ENCODE peak calls at places on chromosome 14, in ten cellular contexts. One of them, this sample, is unnamed. For H3K9me3, the result is how much of the 10 kb centered on the place peaks cover.

GRCh38 chr14:93309430-93309966 is 23.3 kb downstream of the BTBD7 start:
- DNase-seq in right atrium auricular region: no peak
- DNase-seq in CD4-positive, alpha-beta memory T cell: no peak
- DNase-seq in heart right ventricle: no peak
- DNase-seq in pancreas: no peak
- DNase-seq in A549: no peak
- DNase-seq in aorta: no peak
- DNase-seq in psoas muscle: no peak
- DNase-seq in T-helper 17 cell: no peak
- DNase-seq in H9: no peak
- DNase-seq in this sample: no peak

GRCh38 chr14:35506927-35507326 is 27.0 kb upstream of the INSM2 start:
- DNase-seq in right atrium auricular region: no peak
- DNase-seq in CD4-positive, alpha-beta memory T cell: no peak
- DNase-seq in heart right ventricle: no peak
- DNase-seq in pancreas: no peak
- DNase-seq in A549: no peak
- DNase-seq in aorta: no peak
- DNase-seq in psoas muscle: no peak
- DNase-seq in T-helper 17 cell: no peak
- DNase-seq in H9: no peak
- DNase-seq in this sample: no peak

GRCh38 chr14:38958589-38958988 is 144.4 kb downstream of the SEC23A start:
- DNase-seq in right atrium auricular region: no peak
- DNase-seq in CD4-positive, alpha-beta memory T cell: no peak
- DNase-seq in heart right ventricle: no peak
- DNase-seq in pancreas: no peak
- DNase-seq in A549: no peak
- DNase-seq in aorta: no peak
- DNase-seq in psoas muscle: no peak
- DNase-seq in T-helper 17 cell: no peak
- DNase-seq in H9: no peak
- DNase-seq in this sample: no peak

GRCh38 chr14:100393362-100393761 is 70.2 kb downstream of the SLC25A47 start:
- DNase-seq in right atrium auricular region: no peak
- DNase-seq in CD4-positive, alpha-beta memory T cell: no peak
- DNase-seq in heart right ventricle: no peak
- DNase-seq in pancreas: no peak
- DNase-seq in A549: no peak
- DNase-seq in aorta: no peak
- DNase-seq in psoas muscle: no peak
- DNase-seq in T-helper 17 cell: no peak
- DNase-seq in H9: no peak
- DNase-seq in this sample: no peak

GRCh38 chr14:79491161-79491560 is 720.1 kb downstream of the DIO2 start:
- DNase-seq in right atrium auricular region: no peak
- DNase-seq in CD4-positive, alpha-beta memory T cell: no peak
- DNase-seq in heart right ventricle: no peak
- DNase-seq in pancreas: no peak
- DNase-seq in A549: no peak
- DNase-seq in aorta: no peak
- DNase-seq in psoas muscle: no peak
- DNase-seq in T-helper 17 cell: no peak
- DNase-seq in H9: no peak
- DNase-seq in this sample: no peak

GRCh38 chr14:44989497-44990440 is 27.8 kb downstream of the TOGARAM1 start:
- DNase-seq in right atrium auricular region: no peak
- DNase-seq in CD4-positive, alpha-beta memory T cell: no peak
- DNase-seq in heart right ventricle: no peak
- DNase-seq in pancreas: no peak
- DNase-seq in A549: no peak
- DNase-seq in aorta: no peak
- DNase-seq in psoas muscle: no peak
- DNase-seq in T-helper 17 cell: no peak
- DNase-seq in H9: no peak
- DNase-seq in this sample: no peak

GRCh38 chr14:32413967-32414640 is 85.0 kb downstream of the AKAP6 start:
- DNase-seq in right atrium auricular region: no peak
- DNase-seq in CD4-positive, alpha-beta memory T cell: no peak
- DNase-seq in heart right ventricle: no peak
- DNase-seq in pancreas: no peak
- DNase-seq in A549: no peak
- DNase-seq in aorta: no peak
- DNase-seq in psoas muscle: no peak
- DNase-seq in T-helper 17 cell: no peak
- DNase-seq in H9: no peak
- DNase-seq in this sample: no peak

GRCh38 chr14:104395941-104396681 is 183.5 kb upstream of the C14orf180 start:
- DNase-seq in right atrium auricular region: peak
- DNase-seq in CD4-positive, alpha-beta memory T cell: no peak
- DNase-seq in heart right ventricle: no peak
- DNase-seq in pancreas: peak
- DNase-seq in A549: no peak
- DNase-seq in aorta: no peak
- DNase-seq in psoas muscle: no peak
- DNase-seq in T-helper 17 cell: no peak
- DNase-seq in H9: peak
- DNase-seq in this sample: peak

GRCh38 chr14:26598081-26598671 is 343 bp upstream of the NOVA1 start:
- DNase-seq in right atrium auricular region: peak
- DNase-seq in CD4-positive, alpha-beta memory T cell: no peak
- DNase-seq in heart right ventricle: peak
- DNase-seq in pancreas: peak
- DNase-seq in A549: peak
- DNase-seq in aorta: peak
- DNase-seq in psoas muscle: peak
- DNase-seq in T-helper 17 cell: no peak
- DNase-seq in H9: peak
- DNase-seq in this sample: peak

GRCh38 chr14:64234877-64235651 is 59.1 kb downstream of the ESR2 start:
- DNase-seq in right atrium auricular region: no peak
- DNase-seq in CD4-positive, alpha-beta memory T cell: no peak
- DNase-seq in heart right ventricle: no peak
- DNase-seq in pancreas: no peak
- DNase-seq in A549: no peak
- DNase-seq in aorta: no peak
- DNase-seq in psoas muscle: peak
- DNase-seq in T-helper 17 cell: no peak
- DNase-seq in H9: no peak
- DNase-seq in this sample: no peak

GRCh38 chr14:99604766-99605298 is 825 bp upstream of the CCDC85C start:
- DNase-seq in right atrium auricular region: no peak
- DNase-seq in CD4-positive, alpha-beta memory T cell: no peak
- DNase-seq in heart right ventricle: peak
- DNase-seq in pancreas: peak
- DNase-seq in A549: peak
- DNase-seq in aorta: peak
- DNase-seq in psoas muscle: no peak
- DNase-seq in T-helper 17 cell: peak
- DNase-seq in H9: no peak
- DNase-seq in this sample: no peak

GRCh38 chr14:22850944-22851790 is 14.8 kb downstream of the MMP14 start:
- DNase-seq in right atrium auricular region: peak
- DNase-seq in CD4-positive, alpha-beta memory T cell: no peak
- DNase-seq in heart right ventricle: peak
- DNase-seq in pancreas: peak
- DNase-seq in A549: no peak
- DNase-seq in aorta: peak
- DNase-seq in psoas muscle: peak
- DNase-seq in T-helper 17 cell: no peak
- DNase-seq in H9: no peak
- DNase-seq in this sample: peak

GRCh38 chr14:95609398-95609990 is 74.6 kb downstream of the GLRX5 start:
- DNase-seq in right atrium auricular region: no peak
- DNase-seq in CD4-positive, alpha-beta memory T cell: no peak
- DNase-seq in heart right ventricle: peak
- DNase-seq in pancreas: peak
- DNase-seq in A549: peak
- DNase-seq in aorta: no peak
- DNase-seq in psoas muscle: no peak
- DNase-seq in T-helper 17 cell: no peak
- DNase-seq in H9: peak
- DNase-seq in this sample: no peak

GRCh38 chr14:103548463-103549351 is 13.8 kb downstream of the BAG5 start:
- DNase-seq in right atrium auricular region: no peak
- DNase-seq in CD4-positive, alpha-beta memory T cell: no peak
- DNase-seq in heart right ventricle: no peak
- DNase-seq in pancreas: peak
- DNase-seq in A549: no peak
- DNase-seq in aorta: peak
- DNase-seq in psoas muscle: peak
- DNase-seq in T-helper 17 cell: no peak
- DNase-seq in H9: no peak
- DNase-seq in this sample: no peak

DNA sequence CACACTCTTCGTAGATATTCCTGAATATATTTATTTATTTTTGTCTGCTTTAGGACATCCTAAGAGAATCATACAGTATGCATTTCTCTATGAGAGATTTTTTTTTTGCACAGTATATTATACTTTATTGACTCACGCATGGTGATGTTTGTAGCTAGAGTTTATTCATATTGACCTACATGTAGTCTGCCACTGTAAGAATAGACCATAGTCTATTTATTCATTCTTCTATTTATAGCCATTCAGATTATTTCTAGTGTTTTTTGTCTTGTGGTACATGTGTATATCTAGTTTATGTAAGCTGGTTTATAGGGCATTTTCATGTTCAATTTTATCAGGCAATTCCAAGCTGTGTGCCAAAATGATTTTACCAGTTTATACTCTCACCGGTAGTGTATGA is 45.2 kb downstream of the PCNX1 start:
- DNase-seq in right atrium auricular region: no peak
- DNase-seq in CD4-positive, alpha-beta memory T cell: no peak
- DNase-seq in heart right ventricle: no peak
- DNase-seq in pancreas: no peak
- DNase-seq in A549: no peak
- DNase-seq in aorta: no peak
- DNase-seq in psoas muscle: no peak
- DNase-seq in T-helper 17 cell: no peak
- DNase-seq in H9: no peak
- DNase-seq in this sample: no peak
- H3K9me3 ChIP-seq in right atrium auricular region: under half
- H3K9me3 ChIP-seq in CD4-positive, alpha-beta memory T cell: under half
- H3K9me3 ChIP-seq in heart right ventricle: under half
- H3K9me3 ChIP-seq in pancreas: under half
- H3K9me3 ChIP-seq in A549: under half
- H3K9me3 ChIP-seq in aorta: under half
- H3K9me3 ChIP-seq in psoas muscle: under half
- H3K9me3 ChIP-seq in T-helper 17 cell: under half
- H3K9me3 ChIP-seq in H9: under half
- H3K9me3 ChIP-seq in this sample: under half

GRCh38 chr14:98458702-98459101 is 813.3 kb downstream of the BCL11B start:
- DNase-seq in right atrium auricular region: no peak
- DNase-seq in CD4-positive, alpha-beta memory T cell: no peak
- DNase-seq in heart right ventricle: no peak
- DNase-seq in pancreas: no peak
- DNase-seq in A549: no peak
- DNase-seq in aorta: no peak
- DNase-seq in psoas muscle: no peak
- DNase-seq in T-helper 17 cell: no peak
- DNase-seq in H9: no peak
- DNase-seq in this sample: no peak

GRCh38 chr14:98466807-98467206 is 805.2 kb downstream of the BCL11B start:
- DNase-seq in right atrium auricular region: no peak
- DNase-seq in CD4-positive, alpha-beta memory T cell: no peak
- DNase-seq in heart right ventricle: no peak
- DNase-seq in pancreas: no peak
- DNase-seq in A549: no peak
- DNase-seq in aorta: no peak
- DNase-seq in psoas muscle: no peak
- DNase-seq in T-helper 17 cell: no peak
- DNase-seq in H9: no peak
- DNase-seq in this sample: no peak

GRCh38 chr14:98462908-98463307 is 809.1 kb downstream of the BCL11B start:
- DNase-seq in right atrium auricular region: no peak
- DNase-seq in CD4-positive, alpha-beta memory T cell: no peak
- DNase-seq in heart right ventricle: no peak
- DNase-seq in pancreas: no peak
- DNase-seq in A549: no peak
- DNase-seq in aorta: no peak
- DNase-seq in psoas muscle: no peak
- DNase-seq in T-helper 17 cell: no peak
- DNase-seq in H9: no peak
- DNase-seq in this sample: no peak
- H3K9me3 ChIP-seq in right atrium auricular region: under half
- H3K9me3 ChIP-seq in CD4-positive, alpha-beta memory T cell: under half
- H3K9me3 ChIP-seq in heart right ventricle: under half
- H3K9me3 ChIP-seq in pancreas: under half
- H3K9me3 ChIP-seq in A549: under half
- H3K9me3 ChIP-seq in aorta: under half
- H3K9me3 ChIP-seq in psoas muscle: under half
- H3K9me3 ChIP-seq in T-helper 17 cell: under half
- H3K9me3 ChIP-seq in H9: under half
- H3K9me3 ChIP-seq in this sample: under half

GRCh38 chr14:54509546-54510501 is at the start of gene CGRRF1:
- DNase-seq in right atrium auricular region: peak
- DNase-seq in CD4-positive, alpha-beta memory T cell: peak
- DNase-seq in heart right ventricle: peak
- DNase-seq in pancreas: peak
- DNase-seq in A549: peak
- DNase-seq in aorta: peak
- DNase-seq in psoas muscle: peak
- DNase-seq in T-helper 17 cell: peak
- DNase-seq in H9: peak
- DNase-seq in this sample: peak

GRCh38 chr14:54512393-54512792 is 2.7 kb downstream of the CGRRF1 start:
- DNase-seq in right atrium auricular region: no peak
- DNase-seq in CD4-positive, alpha-beta memory T cell: no peak
- DNase-seq in heart right ventricle: no peak
- DNase-seq in pancreas: no peak
- DNase-seq in A549: no peak
- DNase-seq in aorta: no peak
- DNase-seq in psoas muscle: no peak
- DNase-seq in T-helper 17 cell: no peak
- DNase-seq in H9: no peak
- DNase-seq in this sample: no peak

GRCh38 chr14:54516709-54517108 is 7.0 kb downstream of the CGRRF1 start:
- DNase-seq in right atrium auricular region: no peak
- DNase-seq in CD4-positive, alpha-beta memory T cell: no peak
- DNase-seq in heart right ventricle: no peak
- DNase-seq in pancreas: no peak
- DNase-seq in A549: no peak
- DNase-seq in aorta: no peak
- DNase-seq in psoas muscle: no peak
- DNase-seq in T-helper 17 cell: no peak
- DNase-seq in H9: no peak
- DNase-seq in this sample: no peak

GRCh38 chr14:54515670-54516069 is 6.0 kb downstream of the CGRRF1 start:
- DNase-seq in right atrium auricular region: no peak
- DNase-seq in CD4-positive, alpha-beta memory T cell: no peak
- DNase-seq in heart right ventricle: no peak
- DNase-seq in pancreas: no peak
- DNase-seq in A549: no peak
- DNase-seq in aorta: no peak
- DNase-seq in psoas muscle: no peak
- DNase-seq in T-helper 17 cell: no peak
- DNase-seq in H9: no peak
- DNase-seq in this sample: no peak
- H3K9me3 ChIP-seq in right atrium auricular region: under half
- H3K9me3 ChIP-seq in CD4-positive, alpha-beta memory T cell: under half
- H3K9me3 ChIP-seq in heart right ventricle: under half
- H3K9me3 ChIP-seq in pancreas: under half
- H3K9me3 ChIP-seq in A549: under half
- H3K9me3 ChIP-seq in aorta: under half
- H3K9me3 ChIP-seq in psoas muscle: under half
- H3K9me3 ChIP-seq in T-helper 17 cell: under half
- H3K9me3 ChIP-seq in H9: under half
- H3K9me3 ChIP-seq in this sample: under half

GRCh38 chr14:106187176-106187670 is 660.8 kb downstream of the TMEM121 start:
- DNase-seq in right atrium auricular region: no peak
- DNase-seq in CD4-positive, alpha-beta memory T cell: no peak
- DNase-seq in heart right ventricle: no peak
- DNase-seq in pancreas: no peak
- DNase-seq in A549: no peak
- DNase-seq in aorta: no peak
- DNase-seq in psoas muscle: no peak
- DNase-seq in T-helper 17 cell: no peak
- DNase-seq in H9: no peak
- DNase-seq in this sample: no peak
- H3K9me3 ChIP-seq in right atrium auricular region: under half
- H3K9me3 ChIP-seq in CD4-positive, alpha-beta memory T cell: under half
- H3K9me3 ChIP-seq in heart right ventricle: under half
- H3K9me3 ChIP-seq in pancreas: under half
- H3K9me3 ChIP-seq in A549: under half
- H3K9me3 ChIP-seq in aorta: under half
- H3K9me3 ChIP-seq in psoas muscle: under half
- H3K9me3 ChIP-seq in T-helper 17 cell: under half
- H3K9me3 ChIP-seq in H9: half or more
- H3K9me3 ChIP-seq in this sample: under half

This sample was measured in lung.